ENCODE peak calls at places on chromosomes 3 and 15, in ten cellular contexts. One of them, this sample, is unnamed.
A peak's percentile ranks its signal among the peaks of the same experiment; 100 is the strongest.

GRCh38 chr3:12235691-12236090 is 53.2 kb upstream of the PPARG start:
- DNase-seq in astrocyte: peak; percentile 30
- DNase-seq in NCI-H2081: no peak
- DNase-seq in SK-MEL-5: no peak
- DNase-seq in kidney epithelial cell: no peak
- DNase-seq in NCI-H748 treated with DMSO at 0.1 percent for 48 hours: no peak
- DNase-seq in naive thymus-derived CD8-positive, alpha-beta T cell: no peak
- DNase-seq in fibroblast of lung: peak; percentile 76
- DNase-seq in stomach: no peak
- DNase-seq in AG04449: no peak
- DNase-seq in this sample: no peak

GRCh38 chr15:23503546-23503945 is 56.5 kb upstream of the GOLGA6L2 start:
- DNase-seq in astrocyte: no peak
- DNase-seq in NCI-H2081: peak; percentile 24
- DNase-seq in SK-MEL-5: no peak
- DNase-seq in kidney epithelial cell: no peak
- DNase-seq in NCI-H748 treated with DMSO at 0.1 percent for 48 hours: no peak
- DNase-seq in naive thymus-derived CD8-positive, alpha-beta T cell: no peak
- DNase-seq in fibroblast of lung: no peak
- DNase-seq in stomach: no peak
- DNase-seq in AG04449: no peak
- DNase-seq in this sample: no peak

GRCh38 chr15:69090197-69090948 is 70.1 kb upstream of the GLCE start:
- DNase-seq in astrocyte: peak; percentile 47
- DNase-seq in NCI-H2081: peak; percentile 60
- DNase-seq in SK-MEL-5: no peak
- DNase-seq in kidney epithelial cell: peak; percentile 21
- DNase-seq in NCI-H748 treated with DMSO at 0.1 percent for 48 hours: peak; percentile 3
- DNase-seq in naive thymus-derived CD8-positive, alpha-beta T cell: no peak
- DNase-seq in fibroblast of lung: peak; percentile 58
- DNase-seq in stomach: no peak
- DNase-seq in AG04449: no peak
- DNase-seq in this sample: no peak

GRCh38 chr3:196519738-196520122 is 4.6 kb upstream of the SMCO1 start:
- DNase-seq in astrocyte: no peak
- DNase-seq in NCI-H2081: no peak
- DNase-seq in SK-MEL-5: no peak
- DNase-seq in kidney epithelial cell: no peak
- DNase-seq in NCI-H748 treated with DMSO at 0.1 percent for 48 hours: no peak
- DNase-seq in naive thymus-derived CD8-positive, alpha-beta T cell: peak; percentile 20
- DNase-seq in fibroblast of lung: no peak
- DNase-seq in stomach: no peak
- DNase-seq in AG04449: no peak
- DNase-seq in this sample: no peak

GRCh38 chr3:5084224-5084623 is 37.9 kb upstream of the ARL8B start:
- DNase-seq in astrocyte: no peak
- DNase-seq in NCI-H2081: no peak
- DNase-seq in SK-MEL-5: no peak
- DNase-seq in kidney epithelial cell: no peak
- DNase-seq in NCI-H748 treated with DMSO at 0.1 percent for 48 hours: no peak
- DNase-seq in naive thymus-derived CD8-positive, alpha-beta T cell: no peak
- DNase-seq in fibroblast of lung: no peak
- DNase-seq in stomach: no peak
- DNase-seq in AG04449: no peak
- DNase-seq in this sample: no peak

GRCh38 chr3:130916507-130917167 is 22.8 kb downstream of the ATP2C1 start:
- DNase-seq in astrocyte: no peak
- DNase-seq in NCI-H2081: no peak
- DNase-seq in SK-MEL-5: no peak
- DNase-seq in kidney epithelial cell: no peak
- DNase-seq in NCI-H748 treated with DMSO at 0.1 percent for 48 hours: no peak
- DNase-seq in naive thymus-derived CD8-positive, alpha-beta T cell: no peak
- DNase-seq in fibroblast of lung: no peak
- DNase-seq in stomach: no peak
- DNase-seq in AG04449: no peak
- DNase-seq in this sample: no peak

GRCh38 chr15:28107111-28107893 is 8.2 kb upstream of the OCA2 start:
- DNase-seq in astrocyte: peak; percentile 26
- DNase-seq in NCI-H2081: no peak
- DNase-seq in SK-MEL-5: no peak
- DNase-seq in kidney epithelial cell: no peak
- DNase-seq in NCI-H748 treated with DMSO at 0.1 percent for 48 hours: no peak
- DNase-seq in naive thymus-derived CD8-positive, alpha-beta T cell: no peak
- DNase-seq in fibroblast of lung: peak; percentile 39
- DNase-seq in stomach: no peak
- DNase-seq in AG04449: no peak
- DNase-seq in this sample: peak; percentile 60

GRCh38 chr3:21256932-21257331 is 494.1 kb downstream of the ZNF385D start:
- DNase-seq in astrocyte: peak; percentile 36
- DNase-seq in NCI-H2081: peak; percentile 70
- DNase-seq in SK-MEL-5: no peak
- DNase-seq in kidney epithelial cell: no peak
- DNase-seq in NCI-H748 treated with DMSO at 0.1 percent for 48 hours: no peak
- DNase-seq in naive thymus-derived CD8-positive, alpha-beta T cell: no peak
- DNase-seq in fibroblast of lung: no peak
- DNase-seq in stomach: peak; percentile 77
- DNase-seq in AG04449: no peak
- DNase-seq in this sample: no peak

GRCh38 chr15:57767526-57767925 is 61.0 kb downstream of the POLR2M start:
- DNase-seq in astrocyte: no peak
- DNase-seq in NCI-H2081: no peak
- DNase-seq in SK-MEL-5: no peak
- DNase-seq in kidney epithelial cell: no peak
- DNase-seq in NCI-H748 treated with DMSO at 0.1 percent for 48 hours: no peak
- DNase-seq in naive thymus-derived CD8-positive, alpha-beta T cell: no peak
- DNase-seq in fibroblast of lung: no peak
- DNase-seq in stomach: no peak
- DNase-seq in AG04449: no peak
- DNase-seq in this sample: no peak

GRCh38 chr15:34217587-34218225 is 7.1 kb upstream of the EMC4 start:
- DNase-seq in astrocyte: peak; percentile 74
- DNase-seq in NCI-H2081: no peak
- DNase-seq in SK-MEL-5: no peak
- DNase-seq in kidney epithelial cell: no peak
- DNase-seq in NCI-H748 treated with DMSO at 0.1 percent for 48 hours: no peak
- DNase-seq in naive thymus-derived CD8-positive, alpha-beta T cell: no peak
- DNase-seq in fibroblast of lung: no peak
- DNase-seq in stomach: no peak
- DNase-seq in AG04449: no peak
- DNase-seq in this sample: no peak

GRCh38 chr3:16467368-16467767 is 46.1 kb downstream of the RFTN1 start:
- DNase-seq in astrocyte: no peak
- DNase-seq in NCI-H2081: no peak
- DNase-seq in SK-MEL-5: no peak
- DNase-seq in kidney epithelial cell: no peak
- DNase-seq in NCI-H748 treated with DMSO at 0.1 percent for 48 hours: no peak
- DNase-seq in naive thymus-derived CD8-positive, alpha-beta T cell: peak; percentile 17
- DNase-seq in fibroblast of lung: no peak
- DNase-seq in stomach: no peak
- DNase-seq in AG04449: no peak
- DNase-seq in this sample: peak; percentile 77

GRCh38 chr15:94631608-94632007 is 400.2 kb downstream of the MCTP2 start:
- DNase-seq in astrocyte: no peak
- DNase-seq in NCI-H2081: no peak
- DNase-seq in SK-MEL-5: no peak
- DNase-seq in kidney epithelial cell: no peak
- DNase-seq in NCI-H748 treated with DMSO at 0.1 percent for 48 hours: no peak
- DNase-seq in naive thymus-derived CD8-positive, alpha-beta T cell: no peak
- DNase-seq in fibroblast of lung: no peak
- DNase-seq in stomach: no peak
- DNase-seq in AG04449: no peak
- DNase-seq in this sample: peak; percentile 41

GRCh38 chr15:74251187-74251811 is 15.2 kb downstream of the CCDC33 start:
- DNase-seq in astrocyte: no peak
- DNase-seq in NCI-H2081: peak; percentile 45
- DNase-seq in SK-MEL-5: no peak
- DNase-seq in kidney epithelial cell: no peak
- DNase-seq in NCI-H748 treated with DMSO at 0.1 percent for 48 hours: no peak
- DNase-seq in naive thymus-derived CD8-positive, alpha-beta T cell: no peak
- DNase-seq in fibroblast of lung: no peak
- DNase-seq in stomach: peak; percentile 93
- DNase-seq in AG04449: no peak
- DNase-seq in this sample: no peak

GRCh38 chr3:24363242-24363641 is 131.4 kb downstream of the THRB start:
- DNase-seq in astrocyte: no peak
- DNase-seq in NCI-H2081: no peak
- DNase-seq in SK-MEL-5: no peak
- DNase-seq in kidney epithelial cell: no peak
- DNase-seq in NCI-H748 treated with DMSO at 0.1 percent for 48 hours: no peak
- DNase-seq in naive thymus-derived CD8-positive, alpha-beta T cell: no peak
- DNase-seq in fibroblast of lung: peak; percentile 63
- DNase-seq in stomach: peak; percentile 33
- DNase-seq in AG04449: no peak
- DNase-seq in this sample: no peak

GRCh38 chr3:55203006-55203405 is 275.1 kb upstream of the LRTM1 start:
- DNase-seq in astrocyte: peak; percentile 90
- DNase-seq in NCI-H2081: no peak
- DNase-seq in SK-MEL-5: no peak
- DNase-seq in kidney epithelial cell: no peak
- DNase-seq in NCI-H748 treated with DMSO at 0.1 percent for 48 hours: no peak
- DNase-seq in naive thymus-derived CD8-positive, alpha-beta T cell: no peak
- DNase-seq in fibroblast of lung: peak; percentile 24
- DNase-seq in stomach: no peak
- DNase-seq in AG04449: no peak
- DNase-seq in this sample: no peak

GRCh38 chr3:142850395-142851023 is 38.4 kb downstream of the PCOLCE2 start:
- DNase-seq in astrocyte: peak; percentile 96
- DNase-seq in NCI-H2081: no peak
- DNase-seq in SK-MEL-5: peak; percentile 81
- DNase-seq in kidney epithelial cell: peak; percentile 88
- DNase-seq in NCI-H748 treated with DMSO at 0.1 percent for 48 hours: no peak
- DNase-seq in naive thymus-derived CD8-positive, alpha-beta T cell: no peak
- DNase-seq in fibroblast of lung: peak; percentile 91
- DNase-seq in stomach: peak; percentile 42
- DNase-seq in AG04449: peak; percentile 77
- DNase-seq in this sample: no peak

GRCh38 chr3:71537211-71537611 is 46.3 kb downstream of the FOXP1 start:
- DNase-seq in astrocyte: peak; percentile 99
- DNase-seq in NCI-H2081: no peak
- DNase-seq in SK-MEL-5: no peak
- DNase-seq in kidney epithelial cell: peak; percentile 91
- DNase-seq in NCI-H748 treated with DMSO at 0.1 percent for 48 hours: no peak
- DNase-seq in naive thymus-derived CD8-positive, alpha-beta T cell: no peak
- DNase-seq in fibroblast of lung: peak; percentile 96
- DNase-seq in stomach: no peak
- DNase-seq in AG04449: peak; percentile 81
- DNase-seq in this sample: no peak

GRCh38 chr3:128074851-128075515 is 22.7 kb downstream of the SEC61A1 start:
- DNase-seq in astrocyte: no peak
- DNase-seq in NCI-H2081: no peak
- DNase-seq in SK-MEL-5: no peak
- DNase-seq in kidney epithelial cell: no peak
- DNase-seq in NCI-H748 treated with DMSO at 0.1 percent for 48 hours: no peak
- DNase-seq in naive thymus-derived CD8-positive, alpha-beta T cell: no peak
- DNase-seq in fibroblast of lung: no peak
- DNase-seq in stomach: no peak
- DNase-seq in AG04449: no peak
- DNase-seq in this sample: no peak

GRCh38 chr3:127694467-127695215 is 21.9 kb downstream of the ABTB1 start:
- DNase-seq in astrocyte: no peak
- DNase-seq in NCI-H2081: peak; percentile 80
- DNase-seq in SK-MEL-5: peak; percentile 71
- DNase-seq in kidney epithelial cell: no peak
- DNase-seq in NCI-H748 treated with DMSO at 0.1 percent for 48 hours: no peak
- DNase-seq in naive thymus-derived CD8-positive, alpha-beta T cell: peak; percentile 30
- DNase-seq in fibroblast of lung: no peak
- DNase-seq in stomach: peak; percentile 86
- DNase-seq in AG04449: no peak
- DNase-seq in this sample: no peak

GRCh38 chr3:12545473-12545791 is at the start of gene MKRN2OS:
- DNase-seq in astrocyte: no peak
- DNase-seq in NCI-H2081: no peak
- DNase-seq in SK-MEL-5: no peak
- DNase-seq in kidney epithelial cell: peak; percentile 53
- DNase-seq in NCI-H748 treated with DMSO at 0.1 percent for 48 hours: no peak
- DNase-seq in naive thymus-derived CD8-positive, alpha-beta T cell: no peak
- DNase-seq in fibroblast of lung: no peak
- DNase-seq in stomach: peak; percentile 70
- DNase-seq in AG04449: no peak
- DNase-seq in this sample: no peak

GRCh38 chr3:131547585-131547984 is 44.8 kb upstream of the MRPL3 start:
- DNase-seq in astrocyte: no peak
- DNase-seq in NCI-H2081: no peak
- DNase-seq in SK-MEL-5: no peak
- DNase-seq in kidney epithelial cell: no peak
- DNase-seq in NCI-H748 treated with DMSO at 0.1 percent for 48 hours: no peak
- DNase-seq in naive thymus-derived CD8-positive, alpha-beta T cell: no peak
- DNase-seq in fibroblast of lung: no peak
- DNase-seq in stomach: no peak
- DNase-seq in AG04449: no peak
- DNase-seq in this sample: no peak

This sample was measured in B cell.